ENCODE peak calls at places on chromosome 4, in eight cellular contexts. One of them, this sample, is unnamed.

GRCh38 chr4:142818476-142818875 is 27.6 kb downstream of the INPP4B start:
- DNase-seq in stimulated activated CD8-positive, alpha-beta memory T cell treated with anti-CD3 and anti-CD28 coated beads, Interleukin-7, amount 100 ng/mL, for 24 hours: no peak
- DNase-seq in RPMI7951: peak
- DNase-seq in NCI-H1694 treated with DMSO at 0.1 percent for 48 hours: no peak
- DNase-seq in pons: no peak
- DNase-seq in stimulated activated CD4-positive, alpha-beta T cell treated with anti-CD3 and anti-CD28 coated beads, Interleukin-1b, Interleukin-23, amount 100 ng/mL, for 1 hour: no peak
- DNase-seq in prostate gland: no peak
- DNase-seq in progenitor cell of endocrine pancreas: no peak
- DNase-seq in this sample: no peak

GRCh38 chr4:107665001-107665400 is 55.0 kb downstream of the PAPSS1 start:
- DNase-seq in pons: peak
- DNase-seq in progenitor cell of endocrine pancreas: no peak
- DNase-seq in RPMI7951: peak
- DNase-seq in stimulated activated CD8-positive, alpha-beta memory T cell treated with anti-CD3 and anti-CD28 coated beads, Interleukin-7, amount 100 ng/mL, for 24 hours: no peak
- DNase-seq in NCI-H1694 treated with DMSO at 0.1 percent for 48 hours: no peak
- DNase-seq in prostate gland: no peak
- DNase-seq in stimulated activated CD4-positive, alpha-beta T cell treated with anti-CD3 and anti-CD28 coated beads, Interleukin-1b, Interleukin-23, amount 100 ng/mL, for 1 hour: no peak
- DNase-seq in this sample: no peak

GRCh38 chr4:151922306-151922705 is 161.5 kb upstream of the GATB start:
- DNase-seq in stimulated activated CD8-positive, alpha-beta memory T cell treated with anti-CD3 and anti-CD28 coated beads, Interleukin-7, amount 100 ng/mL, for 24 hours: no peak
- DNase-seq in NCI-H1694 treated with DMSO at 0.1 percent for 48 hours: no peak
- DNase-seq in prostate gland: no peak
- DNase-seq in progenitor cell of endocrine pancreas: no peak
- DNase-seq in pons: no peak
- DNase-seq in RPMI7951: peak
- DNase-seq in stimulated activated CD4-positive, alpha-beta T cell treated with anti-CD3 and anti-CD28 coated beads, Interleukin-1b, Interleukin-23, amount 100 ng/mL, for 1 hour: no peak
- DNase-seq in this sample: no peak

GRCh38 chr4:40651280-40651679 is 21.6 kb upstream of the RBM47 start:
- DNase-seq in RPMI7951: no peak
- DNase-seq in NCI-H1694 treated with DMSO at 0.1 percent for 48 hours: no peak
- DNase-seq in pons: no peak
- DNase-seq in progenitor cell of endocrine pancreas: no peak
- DNase-seq in stimulated activated CD4-positive, alpha-beta T cell treated with anti-CD3 and anti-CD28 coated beads, Interleukin-1b, Interleukin-23, amount 100 ng/mL, for 1 hour: no peak
- DNase-seq in prostate gland: no peak
- DNase-seq in stimulated activated CD8-positive, alpha-beta memory T cell treated with anti-CD3 and anti-CD28 coated beads, Interleukin-7, amount 100 ng/mL, for 24 hours: no peak
- DNase-seq in this sample: no peak

GRCh38 chr4:25814323-25814722 is 48.5 kb downstream of the SEL1L3 start:
- DNase-seq in prostate gland: peak
- DNase-seq in stimulated activated CD8-positive, alpha-beta memory T cell treated with anti-CD3 and anti-CD28 coated beads, Interleukin-7, amount 100 ng/mL, for 24 hours: no peak
- DNase-seq in progenitor cell of endocrine pancreas: no peak
- DNase-seq in pons: peak
- DNase-seq in NCI-H1694 treated with DMSO at 0.1 percent for 48 hours: no peak
- DNase-seq in RPMI7951: no peak
- DNase-seq in stimulated activated CD4-positive, alpha-beta T cell treated with anti-CD3 and anti-CD28 coated beads, Interleukin-1b, Interleukin-23, amount 100 ng/mL, for 1 hour: no peak
- DNase-seq in this sample: no peak

GRCh38 chr4:66169341-66169740 is 499.1 kb upstream of the EPHA5 start:
- DNase-seq in pons: no peak
- DNase-seq in stimulated activated CD8-positive, alpha-beta memory T cell treated with anti-CD3 and anti-CD28 coated beads, Interleukin-7, amount 100 ng/mL, for 24 hours: no peak
- DNase-seq in stimulated activated CD4-positive, alpha-beta T cell treated with anti-CD3 and anti-CD28 coated beads, Interleukin-1b, Interleukin-23, amount 100 ng/mL, for 1 hour: no peak
- DNase-seq in prostate gland: no peak
- DNase-seq in RPMI7951: no peak
- DNase-seq in progenitor cell of endocrine pancreas: no peak
- DNase-seq in NCI-H1694 treated with DMSO at 0.1 percent for 48 hours: no peak
- DNase-seq in this sample: no peak

GRCh38 chr4:108709722-108710121 is 53.1 kb downstream of the ETNPPL start:
- DNase-seq in RPMI7951: no peak
- DNase-seq in stimulated activated CD8-positive, alpha-beta memory T cell treated with anti-CD3 and anti-CD28 coated beads, Interleukin-7, amount 100 ng/mL, for 24 hours: no peak
- DNase-seq in stimulated activated CD4-positive, alpha-beta T cell treated with anti-CD3 and anti-CD28 coated beads, Interleukin-1b, Interleukin-23, amount 100 ng/mL, for 1 hour: no peak
- DNase-seq in progenitor cell of endocrine pancreas: no peak
- DNase-seq in prostate gland: no peak
- DNase-seq in pons: no peak
- DNase-seq in NCI-H1694 treated with DMSO at 0.1 percent for 48 hours: no peak
- DNase-seq in this sample: no peak

GRCh38 chr4:87865960-87866598 is 33.3 kb downstream of the MEPE start:
- DNase-seq in stimulated activated CD8-positive, alpha-beta memory T cell treated with anti-CD3 and anti-CD28 coated beads, Interleukin-7, amount 100 ng/mL, for 24 hours: no peak
- DNase-seq in progenitor cell of endocrine pancreas: no peak
- DNase-seq in RPMI7951: no peak
- DNase-seq in pons: no peak
- DNase-seq in stimulated activated CD4-positive, alpha-beta T cell treated with anti-CD3 and anti-CD28 coated beads, Interleukin-1b, Interleukin-23, amount 100 ng/mL, for 1 hour: no peak
- DNase-seq in prostate gland: no peak
- DNase-seq in NCI-H1694 treated with DMSO at 0.1 percent for 48 hours: no peak
- DNase-seq in this sample: no peak

GRCh38 chr4:37568494-37568893 is 117.7 kb downstream of the RELL1 start:
- DNase-seq in progenitor cell of endocrine pancreas: no peak
- DNase-seq in NCI-H1694 treated with DMSO at 0.1 percent for 48 hours: no peak
- DNase-seq in stimulated activated CD8-positive, alpha-beta memory T cell treated with anti-CD3 and anti-CD28 coated beads, Interleukin-7, amount 100 ng/mL, for 24 hours: no peak
- DNase-seq in prostate gland: no peak
- DNase-seq in pons: no peak
- DNase-seq in stimulated activated CD4-positive, alpha-beta T cell treated with anti-CD3 and anti-CD28 coated beads, Interleukin-1b, Interleukin-23, amount 100 ng/mL, for 1 hour: no peak
- DNase-seq in RPMI7951: no peak
- DNase-seq in this sample: no peak

GRCh38 chr4:56106180-56106579 is 157.4 kb downstream of the CEP135 start:
- DNase-seq in RPMI7951: no peak
- DNase-seq in NCI-H1694 treated with DMSO at 0.1 percent for 48 hours: no peak
- DNase-seq in stimulated activated CD4-positive, alpha-beta T cell treated with anti-CD3 and anti-CD28 coated beads, Interleukin-1b, Interleukin-23, amount 100 ng/mL, for 1 hour: no peak
- DNase-seq in pons: no peak
- DNase-seq in progenitor cell of endocrine pancreas: no peak
- DNase-seq in stimulated activated CD8-positive, alpha-beta memory T cell treated with anti-CD3 and anti-CD28 coated beads, Interleukin-7, amount 100 ng/mL, for 24 hours: no peak
- DNase-seq in prostate gland: no peak
- DNase-seq in this sample: no peak

GRCh38 chr4:68385267-68385666 is 35.4 kb upstream of the YTHDC1 start:
- DNase-seq in RPMI7951: no peak
- DNase-seq in NCI-H1694 treated with DMSO at 0.1 percent for 48 hours: no peak
- DNase-seq in pons: no peak
- DNase-seq in stimulated activated CD4-positive, alpha-beta T cell treated with anti-CD3 and anti-CD28 coated beads, Interleukin-1b, Interleukin-23, amount 100 ng/mL, for 1 hour: no peak
- DNase-seq in prostate gland: no peak
- DNase-seq in stimulated activated CD8-positive, alpha-beta memory T cell treated with anti-CD3 and anti-CD28 coated beads, Interleukin-7, amount 100 ng/mL, for 24 hours: no peak
- DNase-seq in progenitor cell of endocrine pancreas: no peak
- DNase-seq in this sample: no peak

This sample was measured in GF-D8.